ENCODE peak calls at places on chromosomes 11 and 22, in ten cellular contexts. One of them, this sample, is unnamed.

GRCh38 chr11:7527029-7527428 is 13.2 kb downstream of the PPFIBP2 start:
- DNase-seq in HL-60: no peak
- DNase-seq in cardiac muscle cell: no peak
- DNase-seq in Calu3: no peak
- DNase-seq in endodermal cell: no peak
- DNase-seq in WTC11: no peak
- DNase-seq in AG04449: no peak
- DNase-seq in GM10248: no peak
- DNase-seq in Peyer's patch: no peak
- DNase-seq in colonic mucosa: no peak
- DNase-seq in this sample: no peak

GRCh38 chr11:129093283-129093682 is 98.8 kb downstream of the ARHGAP32 start:
- DNase-seq in HL-60: no peak
- DNase-seq in cardiac muscle cell: no peak
- DNase-seq in Calu3: no peak
- DNase-seq in endodermal cell: no peak
- DNase-seq in WTC11: no peak
- DNase-seq in AG04449: no peak
- DNase-seq in GM10248: no peak
- DNase-seq in Peyer's patch: no peak
- DNase-seq in colonic mucosa: no peak
- DNase-seq in this sample: no peak

GRCh38 chr11:15499684-15500083 is 385.0 kb downstream of the INSC start:
- DNase-seq in HL-60: no peak
- DNase-seq in cardiac muscle cell: no peak
- DNase-seq in Calu3: no peak
- DNase-seq in endodermal cell: no peak
- DNase-seq in WTC11: no peak
- DNase-seq in AG04449: no peak
- DNase-seq in GM10248: no peak
- DNase-seq in Peyer's patch: no peak
- DNase-seq in colonic mucosa: no peak
- DNase-seq in this sample: no peak

GRCh38 chr22:45077286-45077685 is 67.5 kb upstream of the PHF21B start:
- DNase-seq in HL-60: no peak
- DNase-seq in cardiac muscle cell: no peak
- DNase-seq in Calu3: no peak
- DNase-seq in endodermal cell: no peak
- DNase-seq in WTC11: no peak
- DNase-seq in AG04449: no peak
- DNase-seq in GM10248: no peak
- DNase-seq in Peyer's patch: no peak
- DNase-seq in colonic mucosa: no peak
- DNase-seq in this sample: no peak

GRCh38 chr22:35538801-35539321 is 1.8 kb upstream of the RASD2 start:
- DNase-seq in HL-60: no peak
- DNase-seq in cardiac muscle cell: peak
- DNase-seq in Calu3: peak
- DNase-seq in endodermal cell: peak
- DNase-seq in WTC11: peak
- DNase-seq in AG04449: no peak
- DNase-seq in GM10248: peak
- DNase-seq in Peyer's patch: no peak
- DNase-seq in colonic mucosa: peak
- DNase-seq in this sample: no peak

GRCh38 chr11:61728940-61729219 is 23.6 kb upstream of the MYRF start:
- DNase-seq in HL-60: no peak
- DNase-seq in cardiac muscle cell: no peak
- DNase-seq in Calu3: peak
- DNase-seq in endodermal cell: no peak
- DNase-seq in WTC11: no peak
- DNase-seq in AG04449: no peak
- DNase-seq in GM10248: peak
- DNase-seq in Peyer's patch: no peak
- DNase-seq in colonic mucosa: no peak
- DNase-seq in this sample: no peak

GRCh38 chr22:41075946-41076345 is 16.4 kb upstream of the EP300 start:
- DNase-seq in HL-60: no peak
- DNase-seq in cardiac muscle cell: no peak
- DNase-seq in Calu3: no peak
- DNase-seq in endodermal cell: no peak
- DNase-seq in WTC11: no peak
- DNase-seq in AG04449: no peak
- DNase-seq in GM10248: no peak
- DNase-seq in Peyer's patch: no peak
- DNase-seq in colonic mucosa: no peak
- DNase-seq in this sample: no peak

GRCh38 chr11:100816823-100817222 is 129.7 kb downstream of the ARHGAP42 start:
- DNase-seq in HL-60: no peak
- DNase-seq in cardiac muscle cell: peak
- DNase-seq in Calu3: no peak
- DNase-seq in endodermal cell: no peak
- DNase-seq in WTC11: no peak
- DNase-seq in AG04449: no peak
- DNase-seq in GM10248: no peak
- DNase-seq in Peyer's patch: no peak
- DNase-seq in colonic mucosa: no peak
- DNase-seq in this sample: no peak

GRCh38 chr22:46033256-46034200 is 56.6 kb upstream of the WNT7B start:
- DNase-seq in HL-60: no peak
- DNase-seq in cardiac muscle cell: no peak
- DNase-seq in Calu3: no peak
- DNase-seq in endodermal cell: peak
- DNase-seq in WTC11: peak
- DNase-seq in AG04449: no peak
- DNase-seq in GM10248: no peak
- DNase-seq in Peyer's patch: no peak
- DNase-seq in colonic mucosa: no peak
- DNase-seq in this sample: peak

GRCh38 chr11:106218096-106218495 is 140.6 kb downstream of the AASDHPPT start:
- DNase-seq in HL-60: no peak
- DNase-seq in cardiac muscle cell: no peak
- DNase-seq in Calu3: no peak
- DNase-seq in endodermal cell: no peak
- DNase-seq in WTC11: no peak
- DNase-seq in AG04449: no peak
- DNase-seq in GM10248: no peak
- DNase-seq in Peyer's patch: no peak
- DNase-seq in colonic mucosa: no peak
- DNase-seq in this sample: no peak

GRCh38 chr11:106217456-106217855 is 140.0 kb downstream of the AASDHPPT start:
- DNase-seq in HL-60: no peak
- DNase-seq in cardiac muscle cell: no peak
- DNase-seq in Calu3: no peak
- DNase-seq in endodermal cell: no peak
- DNase-seq in WTC11: no peak
- DNase-seq in AG04449: no peak
- DNase-seq in GM10248: no peak
- DNase-seq in Peyer's patch: no peak
- DNase-seq in colonic mucosa: no peak
- DNase-seq in this sample: no peak

DNA sequence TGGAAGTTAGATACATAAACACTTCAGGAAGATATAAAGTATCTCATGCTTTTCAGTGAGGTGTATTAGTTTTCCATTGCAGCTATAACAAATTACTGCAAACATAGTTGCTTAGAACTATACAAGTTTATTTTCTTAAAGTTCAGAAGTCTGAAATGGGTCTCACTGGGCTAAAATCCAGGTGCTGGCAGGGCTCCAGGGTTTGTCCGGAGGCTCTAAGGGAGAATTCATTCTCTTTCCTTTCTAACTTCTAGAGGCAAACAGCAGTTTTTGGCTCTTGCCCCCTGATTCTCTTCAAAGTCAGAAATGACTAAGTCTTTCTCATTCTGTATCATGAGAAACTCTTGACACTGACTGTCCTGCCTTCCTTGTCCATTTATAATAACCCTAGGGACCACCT is 138.8 kb downstream of the AASDHPPT start:
- DNase-seq in HL-60: no peak
- DNase-seq in cardiac muscle cell: no peak
- DNase-seq in Calu3: no peak
- DNase-seq in endodermal cell: no peak
- DNase-seq in WTC11: no peak
- DNase-seq in AG04449: no peak
- DNase-seq in GM10248: no peak
- DNase-seq in Peyer's patch: no peak
- DNase-seq in colonic mucosa: no peak
- DNase-seq in this sample: no peak
- TF ChIP-seq CTCF in HL-60: no peak
- TF ChIP-seq CTCF in cardiac muscle cell: no peak
- TF ChIP-seq CTCF in Calu3: no peak
- TF ChIP-seq CTCF in endodermal cell: no peak
- TF ChIP-seq CTCF in WTC11: no peak
- TF ChIP-seq CTCF in AG04449: no peak
- TF ChIP-seq CTCF in GM10248: no peak
- TF ChIP-seq CTCF in Peyer's patch: no peak
- TF ChIP-seq CTCF in colonic mucosa: no peak
- TF ChIP-seq CTCF in this sample: no peak

DNA sequence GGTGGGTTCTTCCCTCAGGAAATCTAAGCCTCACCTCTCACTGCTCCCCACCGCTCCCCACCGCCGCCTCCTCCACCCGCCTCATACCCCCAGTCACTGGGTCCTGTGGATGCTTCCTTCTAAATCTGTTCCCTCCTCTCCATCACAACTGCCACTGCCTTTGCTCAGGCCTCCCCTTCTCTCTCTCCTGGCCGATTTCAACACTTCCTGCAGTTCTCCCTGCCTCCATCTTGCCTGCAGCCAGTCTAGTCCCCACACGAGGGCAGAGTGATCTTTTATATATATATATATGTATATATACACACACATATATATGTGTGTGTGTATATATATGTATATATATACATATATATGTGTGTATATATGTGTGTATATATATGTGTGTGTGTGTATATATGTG is 27.8 kb downstream of the CREB3L1 start:
- DNase-seq in HL-60: peak
- DNase-seq in cardiac muscle cell: no peak
- DNase-seq in Calu3: no peak
- DNase-seq in endodermal cell: no peak
- DNase-seq in WTC11: no peak
- DNase-seq in AG04449: no peak
- DNase-seq in GM10248: no peak
- DNase-seq in Peyer's patch: no peak
- DNase-seq in colonic mucosa: no peak
- DNase-seq in this sample: no peak
- TF ChIP-seq CTCF in HL-60: no peak
- TF ChIP-seq CTCF in cardiac muscle cell: peak
- TF ChIP-seq CTCF in Calu3: no peak
- TF ChIP-seq CTCF in endodermal cell: no peak
- TF ChIP-seq CTCF in WTC11: no peak
- TF ChIP-seq CTCF in AG04449: no peak
- TF ChIP-seq CTCF in GM10248: no peak
- TF ChIP-seq CTCF in Peyer's patch: no peak
- TF ChIP-seq CTCF in colonic mucosa: no peak
- TF ChIP-seq CTCF in this sample: no peak

DNA sequence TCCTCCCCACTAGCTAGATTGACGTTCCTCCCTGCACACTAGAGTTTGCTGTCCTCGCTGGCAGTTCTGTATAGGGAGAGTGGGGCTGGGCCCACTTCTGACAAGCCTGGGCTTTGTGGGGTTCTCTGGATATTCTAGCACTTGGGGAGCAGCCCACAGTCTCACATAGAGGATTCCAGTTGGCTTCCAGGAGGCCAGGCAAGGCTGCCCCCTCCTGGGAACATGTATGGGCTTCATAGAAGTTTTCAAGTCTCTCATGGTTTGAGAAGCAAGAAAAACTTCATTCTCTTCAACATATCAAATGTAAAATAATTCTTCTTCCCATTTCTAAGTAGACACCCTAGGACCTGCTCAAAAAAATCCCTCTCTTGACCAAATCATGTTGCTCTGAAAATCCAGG is 87.5 kb downstream of the NAV2 start:
- DNase-seq in HL-60: no peak
- DNase-seq in cardiac muscle cell: no peak
- DNase-seq in Calu3: no peak
- DNase-seq in endodermal cell: peak
- DNase-seq in WTC11: peak
- DNase-seq in AG04449: no peak
- DNase-seq in GM10248: no peak
- DNase-seq in Peyer's patch: no peak
- DNase-seq in colonic mucosa: no peak
- DNase-seq in this sample: no peak
- TF ChIP-seq CTCF in HL-60: no peak
- TF ChIP-seq CTCF in cardiac muscle cell: peak
- TF ChIP-seq CTCF in Calu3: no peak
- TF ChIP-seq CTCF in endodermal cell: peak
- TF ChIP-seq CTCF in WTC11: no peak
- TF ChIP-seq CTCF in AG04449: peak
- TF ChIP-seq CTCF in GM10248: no peak
- TF ChIP-seq CTCF in Peyer's patch: no peak
- TF ChIP-seq CTCF in colonic mucosa: no peak
- TF ChIP-seq CTCF in this sample: no peak

GRCh38 chr11:11075515-11076171 is 217.8 kb upstream of the ZBED5 start:
- DNase-seq in HL-60: no peak
- DNase-seq in cardiac muscle cell: peak
- DNase-seq in Calu3: no peak
- DNase-seq in endodermal cell: peak
- DNase-seq in WTC11: no peak
- DNase-seq in AG04449: no peak
- DNase-seq in GM10248: no peak
- DNase-seq in Peyer's patch: no peak
- DNase-seq in colonic mucosa: no peak
- DNase-seq in this sample: no peak

GRCh38 chr11:11077898-11078297 is 220.0 kb upstream of the ZBED5 start:
- DNase-seq in HL-60: no peak
- DNase-seq in cardiac muscle cell: no peak
- DNase-seq in Calu3: no peak
- DNase-seq in endodermal cell: no peak
- DNase-seq in WTC11: no peak
- DNase-seq in AG04449: no peak
- DNase-seq in GM10248: no peak
- DNase-seq in Peyer's patch: no peak
- DNase-seq in colonic mucosa: no peak
- DNase-seq in this sample: no peak

GRCh38 chr11:11076276-11076675 is 218.4 kb upstream of the ZBED5 start:
- DNase-seq in HL-60: no peak
- DNase-seq in cardiac muscle cell: no peak
- DNase-seq in Calu3: no peak
- DNase-seq in endodermal cell: no peak
- DNase-seq in WTC11: no peak
- DNase-seq in AG04449: no peak
- DNase-seq in GM10248: no peak
- DNase-seq in Peyer's patch: no peak
- DNase-seq in colonic mucosa: no peak
- DNase-seq in this sample: no peak

GRCh38 chr11:11076879-11077278 is 219.0 kb upstream of the ZBED5 start:
- DNase-seq in HL-60: no peak
- DNase-seq in cardiac muscle cell: peak
- DNase-seq in Calu3: no peak
- DNase-seq in endodermal cell: no peak
- DNase-seq in WTC11: no peak
- DNase-seq in AG04449: no peak
- DNase-seq in GM10248: no peak
- DNase-seq in Peyer's patch: no peak
- DNase-seq in colonic mucosa: no peak
- DNase-seq in this sample: no peak

DNA sequence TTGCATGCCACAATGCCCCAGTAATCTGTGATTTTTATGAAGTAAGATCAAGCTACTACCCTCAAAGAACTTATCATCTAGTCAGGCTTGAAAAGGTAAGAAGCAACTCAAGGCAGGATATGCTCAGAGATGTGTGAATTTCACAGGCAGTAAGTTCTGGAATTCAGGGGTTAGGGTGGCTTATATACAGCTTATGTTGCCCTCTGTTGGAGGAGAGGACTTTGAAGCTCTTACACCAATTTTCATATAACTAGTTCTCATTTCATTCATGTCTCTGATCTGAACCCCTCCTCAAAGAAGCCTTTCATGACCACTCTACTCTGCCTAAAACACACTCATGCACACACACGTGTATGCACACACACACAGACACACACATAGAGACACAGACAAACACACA is 220.5 kb upstream of the ZBED5 start:
- DNase-seq in HL-60: no peak
- DNase-seq in cardiac muscle cell: no peak
- DNase-seq in Calu3: no peak
- DNase-seq in endodermal cell: no peak
- DNase-seq in WTC11: no peak
- DNase-seq in AG04449: no peak
- DNase-seq in GM10248: no peak
- DNase-seq in Peyer's patch: no peak
- DNase-seq in colonic mucosa: no peak
- DNase-seq in this sample: no peak
- TF ChIP-seq CTCF in HL-60: no peak
- TF ChIP-seq CTCF in cardiac muscle cell: peak
- TF ChIP-seq CTCF in Calu3: no peak
- TF ChIP-seq CTCF in endodermal cell: peak
- TF ChIP-seq CTCF in WTC11: no peak
- TF ChIP-seq CTCF in AG04449: no peak
- TF ChIP-seq CTCF in GM10248: no peak
- TF ChIP-seq CTCF in Peyer's patch: no peak
- TF ChIP-seq CTCF in colonic mucosa: no peak
- TF ChIP-seq CTCF in this sample: no peak